ENCODE peak calls at places on chromosomes 3 and 15, in ten cellular contexts. Y is fibroblast of lung; L is heart right ventricle; P is SK-N-SH; Z is CD4-positive, alpha-beta memory T cell; W is mucosa of descending colon; O is kidney; K is neuronal stem cell; R is endodermal cell; E is right atrium auricular region. I is an unnamed sample.

GRCh38 chr3:106913966-106914365 is 463.3 kb upstream of the CCDC54 start:
- DNase-seq in P (no peak), Z (no peak), W (no peak), K (no peak), O (no peak), L (no peak), E (no peak), Y (no peak), R (no peak), I (peak; percentile 40)

GRCh38 chr15:69526086-69526485 is 73.5 kb downstream of the RPLP1 start:
- DNase-seq in K (no peak), E (no peak), Z (no peak), Y (peak; percentile 29), O (no peak), R (peak; percentile 36), W (no peak), L (no peak), P (no peak), I (no peak)

GRCh38 chr3:132164469-132165092 is 129.8 kb upstream of the CPNE4 start:
- DNase-seq in K (no peak), Z (no peak), E (no peak), Y (peak; percentile 52), R (no peak), W (no peak), P (no peak), L (no peak), O (no peak), I (no peak)

GRCh38 chr15:62125763-62126162 is 39.3 kb downstream of the C2CD4B start:
- DNase-seq in O (no peak), Z (no peak), K (no peak), W (no peak), E (no peak), L (no peak), Y (peak; percentile 53), R (no peak), P (peak; percentile 36), I (peak; percentile 66)

GRCh38 chr3:115239717-115240116 is 92.6 kb upstream of the ZBTB20 start:
- DNase-seq in P (peak; percentile 54), Y (peak; percentile 87), O (peak; percentile 59), L (peak; percentile 13), W (no peak), E (peak; percentile 77), K (no peak), Z (no peak), R (no peak), I (peak; percentile 9)

GRCh38 chr15:55685292-55685691 is 57.7 kb downstream of the PRTG start:
- DNase-seq in O (no peak), R (no peak), W (no peak), L (no peak), K (no peak), P (no peak), E (no peak), Z (no peak), Y (peak; percentile 57), I (peak; percentile 15)

GRCh38 chr3:37024820-37025405 is 31.6 kb downstream of the MLH1 start:
- DNase-seq in W (no peak), K (no peak), R (no peak), O (no peak), E (no peak), Z (no peak), P (no peak), L (no peak), Y (no peak), I (no peak)

GRCh38 chr3:15266510-15267376 is 60.7 kb downstream of the CAPN7 start:
- DNase-seq in K (no peak), R (no peak), L (no peak), O (no peak), E (peak; percentile 50), P (no peak), Y (no peak), Z (no peak), W (no peak), I (no peak)

GRCh38 chr3:126732281-126733060 is 28.4 kb downstream of the CHCHD6 start:
- DNase-seq in R (no peak), E (no peak), L (no peak), O (no peak), P (no peak), W (no peak), K (no peak), Z (no peak), Y (peak; percentile 53), I (no peak)

GRCh38 chr3:167941234-167941995 is 154.3 kb downstream of the GOLIM4 start:
- DNase-seq in O (no peak), R (no peak), Z (no peak), K (no peak), E (peak; percentile 62), P (no peak), W (no peak), L (no peak), Y (peak; percentile 96), I (peak; percentile 9)

GRCh38 chr3:121111914-121112612 is 204.1 kb downstream of the STXBP5L start:
- DNase-seq in L (no peak), P (no peak), E (no peak), W (no peak), K (peak; percentile 4), R (peak; percentile 87), O (no peak), Y (no peak), Z (no peak), I (peak; percentile 16)

DNA sequence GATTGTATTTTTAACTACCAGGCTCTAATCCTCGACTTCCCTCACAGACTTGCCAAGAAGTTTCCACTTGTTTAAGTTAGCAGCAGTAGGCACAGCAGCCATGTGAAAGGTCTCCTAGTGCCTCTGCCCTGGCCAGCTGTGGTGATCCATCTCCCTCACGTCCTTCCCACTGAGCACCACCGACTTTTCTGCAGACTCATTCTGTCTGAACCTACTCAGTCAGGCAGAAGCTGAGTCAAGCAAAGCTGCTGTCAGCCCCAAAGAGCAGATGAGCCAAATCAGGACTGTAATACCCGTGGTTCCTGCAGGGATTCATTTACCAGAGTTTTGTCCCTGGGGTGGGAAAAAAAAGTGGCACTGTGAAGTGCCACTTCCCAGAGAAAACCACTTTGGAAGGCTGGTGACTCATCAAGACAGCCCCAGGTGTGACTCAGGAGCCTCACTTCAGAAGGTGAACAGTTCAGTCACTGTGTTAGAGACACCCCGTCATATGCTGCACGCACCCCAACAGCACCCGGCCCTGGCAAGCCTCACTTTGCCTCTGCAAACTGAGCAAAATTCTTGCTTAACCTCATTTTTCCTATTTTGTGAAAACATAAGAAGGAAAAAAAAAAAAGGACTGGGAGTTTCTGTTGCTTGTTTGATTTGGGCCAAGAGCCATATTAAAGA is 76.0 kb downstream of the WWTR1 start:
- DNase-seq in P (no peak), K (no peak), W (no peak), L (no peak), R (peak; percentile 59), Z (no peak), O (no peak), E (peak; percentile 70), Y (peak; percentile 84), I (no peak)
- H3K4me1 ChIP-seq in P (peaks cover 78% of the 10 kb centered on the region), K (peaks cover 19% of the 10 kb centered on the region), W (peaks cover 4% of the 10 kb centered on the region), L (peaks cover 86% of the 10 kb centered on the region), R (peaks cover 5% of the 10 kb centered on the region), Z (peaks cover 11% of the 10 kb centered on the region), O (peaks cover 13% of the 10 kb centered on the region), E (peaks cover 87% of the 10 kb centered on the region), Y (peaks cover 39% of the 10 kb centered on the region), I (peaks cover 28% of the 10 kb centered on the region)

DNA sequence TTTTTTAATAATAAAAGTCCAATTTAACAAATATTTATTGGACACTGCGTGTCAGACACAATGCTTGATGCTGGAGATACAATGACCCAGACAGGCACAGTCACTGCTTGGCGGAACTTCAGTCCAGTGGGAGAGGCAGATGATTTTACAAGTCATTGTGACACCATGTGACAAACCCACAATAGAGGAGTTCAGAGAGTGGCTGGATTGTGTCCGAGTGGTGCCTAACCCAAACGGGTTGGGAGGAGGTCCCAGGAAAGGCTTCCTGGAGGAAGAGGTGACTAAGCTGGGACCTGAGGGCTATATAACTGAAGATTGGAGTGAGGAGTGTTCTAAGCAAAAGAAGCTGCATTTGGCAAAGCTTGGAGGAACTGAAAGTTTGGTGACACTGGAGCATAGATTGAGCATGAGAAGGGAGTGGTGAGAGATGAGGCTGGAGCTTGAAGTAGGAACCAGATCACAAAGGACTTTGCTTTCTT is 41.4 kb downstream of the CRTC3 start:
- DNase-seq in Y (no peak), R (no peak), P (no peak), O (no peak), Z (no peak), K (no peak), E (peak; percentile 86), L (no peak), W (peak; percentile 61), I (no peak)
- H3K4me3 ChIP-seq in Y (no peak overlapping the region), R (no peak overlapping the region), P (no peak overlapping the region), O (no peak overlapping the region), Z (no peak overlapping the region), K (no peak overlapping the region), E (no peak overlapping the region), L (no peak overlapping the region), W (no peak overlapping the region), I (no peak overlapping the region)

DNA sequence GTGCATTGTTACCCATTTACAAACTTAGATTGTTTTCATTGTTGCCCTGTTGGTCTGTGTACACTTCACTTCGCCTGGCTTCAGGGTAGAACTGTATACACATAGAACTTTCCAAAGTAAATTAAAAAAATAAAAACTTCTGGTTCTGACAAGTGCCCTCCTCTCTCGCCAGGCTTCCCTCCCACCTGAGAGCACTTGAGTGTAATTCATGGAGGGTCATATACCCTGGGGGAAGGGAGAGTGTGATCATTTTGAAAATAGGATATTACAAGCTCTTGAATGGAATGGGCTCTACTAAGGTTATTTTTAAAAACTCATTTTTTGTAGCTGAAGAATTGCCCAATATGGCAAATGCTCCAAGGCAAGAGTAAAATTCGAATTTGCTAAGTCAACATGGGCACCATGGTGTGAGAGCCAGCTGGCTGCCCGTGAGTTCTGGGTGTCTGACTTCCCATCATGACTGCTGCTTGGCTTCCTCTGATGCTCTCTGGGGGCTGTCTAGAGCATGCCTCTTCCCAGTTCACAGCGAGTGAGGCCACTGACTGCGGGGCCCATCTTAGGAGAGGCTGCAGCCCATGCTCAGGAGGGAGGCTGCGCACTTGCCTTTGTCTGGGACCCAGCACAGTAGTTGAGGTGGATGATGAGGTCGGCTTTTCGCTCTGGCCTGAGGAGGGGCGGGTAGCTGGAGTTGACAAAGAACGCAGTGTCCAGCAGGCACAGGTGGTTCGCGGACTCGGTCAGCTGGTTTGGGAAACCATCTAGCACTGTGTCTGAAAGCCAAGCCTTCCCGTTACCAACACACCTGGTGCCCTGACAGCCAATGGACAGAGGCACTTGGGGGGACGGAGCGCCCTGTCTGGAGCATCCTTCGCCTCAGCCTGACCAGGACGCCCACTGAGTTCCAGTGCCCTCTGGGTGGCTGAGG is 13.1 kb upstream of the EHD4 start:
- DNase-seq in K (no peak), R (peak; percentile 27), Z (no peak), Y (no peak), L (no peak), P (no peak), W (no peak), O (no peak), E (no peak), I (no peak)
- H3K36me3 ChIP-seq in K (no peaks in the 10 kb centered on the region), R (no peaks in the 10 kb centered on the region), Z (no peaks in the 10 kb centered on the region), Y (no peaks in the 10 kb centered on the region), L (no peaks in the 10 kb centered on the region), P (no peaks in the 10 kb centered on the region), W (no peaks in the 10 kb centered on the region), O (no peaks in the 10 kb centered on the region), E (no peaks in the 10 kb centered on the region), I (no peaks in the 10 kb centered on the region)

DNA sequence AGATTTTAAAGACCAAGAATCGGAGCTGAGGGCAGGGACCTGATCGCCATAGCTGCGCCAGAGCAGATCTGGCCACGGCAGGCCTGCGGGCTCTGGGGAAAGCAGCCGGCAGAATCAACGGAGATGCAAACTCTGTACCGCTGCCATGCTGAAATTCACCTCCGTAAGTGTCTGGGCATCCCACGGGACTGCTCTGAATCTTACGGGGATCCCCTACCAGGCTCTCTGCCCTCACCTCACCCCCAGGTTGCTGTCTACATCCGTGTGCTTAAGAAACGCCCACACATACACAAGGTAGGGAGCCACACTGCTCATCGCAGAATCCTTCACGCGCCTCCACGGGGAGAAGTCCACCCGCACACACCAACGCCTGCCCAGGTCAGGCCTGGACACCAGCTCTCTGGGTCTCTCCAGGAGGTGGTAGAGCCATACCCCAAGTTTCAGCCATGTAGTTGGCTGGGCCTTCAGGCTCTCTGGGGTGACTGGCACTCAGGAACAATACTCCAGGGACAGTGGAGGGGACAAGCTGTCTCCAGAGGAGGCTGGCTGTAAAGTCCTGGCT is 33.5 kb downstream of the FAM174B start:
- DNase-seq in Y (no peak), W (no peak), R (no peak), P (no peak), K (no peak), Z (no peak), O (no peak), E (no peak), L (no peak), I (no peak)
- H3K4me1 ChIP-seq in Y (no peaks in the 10 kb centered on the region), W (peaks cover 6% of the 10 kb centered on the region), R (peaks cover 16% of the 10 kb centered on the region), P (no peaks in the 10 kb centered on the region), K (peaks cover 21% of the 10 kb centered on the region), Z (no peaks in the 10 kb centered on the region), O (no peaks in the 10 kb centered on the region), E (peaks cover 59% of the 10 kb centered on the region), L (peaks cover 52% of the 10 kb centered on the region), I (no peaks in the 10 kb centered on the region)

I was measured in HAP-1.